ENCODE peak calls at places on chromosome 2, in seven cellular contexts. One of them, this sample, is unnamed. For H3K79me2, the result is how much of the 10 kb centered on the place peaks cover.

GRCh38 chr2:7418343-7418742 is 501.1 kb downstream of the RNF144A start:
- DNase-seq in neural progenitor cell: peak
- DNase-seq in fibroblast of lung: no peak
- DNase-seq in MM.1S: no peak
- DNase-seq in endothelial cell of umbilical vein: no peak
- DNase-seq in GM23338: no peak
- DNase-seq in GM23248: peak
- DNase-seq in this sample: peak

GRCh38 chr2:49858113-49858490 is 703.8 kb upstream of the FSHR start:
- DNase-seq in GM23338: no peak
- DNase-seq in GM23248: no peak
- DNase-seq in fibroblast of lung: no peak
- DNase-seq in neural progenitor cell: no peak
- DNase-seq in endothelial cell of umbilical vein: no peak
- DNase-seq in MM.1S: no peak
- DNase-seq in this sample: no peak

GRCh38 chr2:120209427-120210233 is 13.6 kb downstream of the TMEM185B start:
- DNase-seq in GM23338: no peak
- DNase-seq in GM23248: no peak
- DNase-seq in neural progenitor cell: no peak
- DNase-seq in endothelial cell of umbilical vein: no peak
- DNase-seq in fibroblast of lung: no peak
- DNase-seq in MM.1S: no peak
- DNase-seq in this sample: no peak

GRCh38 chr2:160437273-160437672 is 56.3 kb downstream of the RBMS1 start:
- DNase-seq in GM23248: no peak
- DNase-seq in GM23338: no peak
- DNase-seq in fibroblast of lung: no peak
- DNase-seq in endothelial cell of umbilical vein: no peak
- DNase-seq in neural progenitor cell: no peak
- DNase-seq in MM.1S: no peak
- DNase-seq in this sample: no peak

GRCh38 chr2:38075436-38076249 is at the start of gene CYP1B1:
- DNase-seq in fibroblast of lung: no peak
- DNase-seq in MM.1S: no peak
- DNase-seq in GM23338: no peak
- DNase-seq in endothelial cell of umbilical vein: no peak
- DNase-seq in GM23248: peak
- DNase-seq in neural progenitor cell: peak
- DNase-seq in this sample: no peak

GRCh38 chr2:187995556-187995955 is 296.1 kb upstream of the GULP1 start:
- DNase-seq in fibroblast of lung: no peak
- DNase-seq in GM23338: peak
- DNase-seq in MM.1S: no peak
- DNase-seq in GM23248: no peak
- DNase-seq in neural progenitor cell: no peak
- DNase-seq in endothelial cell of umbilical vein: no peak
- DNase-seq in this sample: no peak

GRCh38 chr2:197939787-197940186 is 135.4 kb downstream of the PLCL1 start:
- DNase-seq in GM23338: no peak
- DNase-seq in neural progenitor cell: no peak
- DNase-seq in endothelial cell of umbilical vein: no peak
- DNase-seq in GM23248: no peak
- DNase-seq in fibroblast of lung: no peak
- DNase-seq in MM.1S: no peak
- DNase-seq in this sample: no peak

GRCh38 chr2:100741880-100742814 is 77.8 kb upstream of the NPAS2 start:
- DNase-seq in GM23338: no peak
- DNase-seq in neural progenitor cell: no peak
- DNase-seq in endothelial cell of umbilical vein: no peak
- DNase-seq in fibroblast of lung: peak
- DNase-seq in MM.1S: no peak
- DNase-seq in GM23248: peak
- DNase-seq in this sample: peak

GRCh38 chr2:224650815-224651439 is 65.2 kb downstream of the CCDC195 start:
- DNase-seq in fibroblast of lung: peak
- DNase-seq in endothelial cell of umbilical vein: peak
- DNase-seq in GM23338: peak
- DNase-seq in MM.1S: peak
- DNase-seq in GM23248: peak
- DNase-seq in neural progenitor cell: peak
- DNase-seq in this sample: peak

GRCh38 chr2:45578056-45578843 is 32.8 kb downstream of the SRBD1 start:
- DNase-seq in GM23248: peak
- DNase-seq in endothelial cell of umbilical vein: peak
- DNase-seq in GM23338: peak
- DNase-seq in fibroblast of lung: peak
- DNase-seq in neural progenitor cell: peak
- DNase-seq in MM.1S: peak
- DNase-seq in this sample: peak

GRCh38 chr2:142716463-142717242 is 160.8 kb upstream of the KYNU start:
- DNase-seq in MM.1S: no peak
- DNase-seq in GM23338: peak
- DNase-seq in fibroblast of lung: peak
- DNase-seq in endothelial cell of umbilical vein: peak
- DNase-seq in GM23248: peak
- DNase-seq in neural progenitor cell: peak
- DNase-seq in this sample: no peak

GRCh38 chr2:73962798-73963197 is 21.9 kb upstream of the TET3 start:
- DNase-seq in MM.1S: no peak
- DNase-seq in GM23338: no peak
- DNase-seq in endothelial cell of umbilical vein: no peak
- DNase-seq in neural progenitor cell: no peak
- DNase-seq in GM23248: no peak
- DNase-seq in fibroblast of lung: no peak
- DNase-seq in this sample: no peak

GRCh38 chr2:68272246-68272987 is 20.1 kb upstream of the PPP3R1 start:
- DNase-seq in endothelial cell of umbilical vein: no peak
- DNase-seq in neural progenitor cell: no peak
- DNase-seq in GM23248: no peak
- DNase-seq in GM23338: no peak
- DNase-seq in MM.1S: no peak
- DNase-seq in fibroblast of lung: no peak
- DNase-seq in this sample: no peak

GRCh38 chr2:221465776-221466175 is 106.3 kb downstream of the EPHA4 start:
- DNase-seq in fibroblast of lung: no peak
- DNase-seq in MM.1S: peak
- DNase-seq in GM23248: no peak
- DNase-seq in GM23338: no peak
- DNase-seq in neural progenitor cell: no peak
- DNase-seq in endothelial cell of umbilical vein: no peak
- DNase-seq in this sample: no peak

GRCh38 chr2:235268535-235268934 is 225.3 kb upstream of the AGAP1 start:
- DNase-seq in neural progenitor cell: no peak
- DNase-seq in endothelial cell of umbilical vein: peak
- DNase-seq in MM.1S: no peak
- DNase-seq in fibroblast of lung: peak
- DNase-seq in GM23338: peak
- DNase-seq in GM23248: peak
- DNase-seq in this sample: no peak

GRCh38 chr2:232551289-232551688 is 800 bp downstream of the EIF4E2 start:
- DNase-seq in fibroblast of lung: no peak
- DNase-seq in GM23338: no peak
- DNase-seq in neural progenitor cell: no peak
- DNase-seq in endothelial cell of umbilical vein: no peak
- DNase-seq in MM.1S: no peak
- DNase-seq in GM23248: no peak
- DNase-seq in this sample: no peak

GRCh38 chr2:232550351-232551261 is at the start of the genes EIF4E2 and TIGD1:
- DNase-seq in neural progenitor cell: peak
- DNase-seq in GM23338: peak
- DNase-seq in fibroblast of lung: peak
- DNase-seq in GM23248: peak
- DNase-seq in endothelial cell of umbilical vein: peak
- DNase-seq in MM.1S: peak
- DNase-seq in this sample: peak

GRCh38 chr2:232547991-232548390 is 2.4 kb downstream of the TIGD1 start:
- DNase-seq in fibroblast of lung: no peak
- DNase-seq in GM23248: no peak
- DNase-seq in neural progenitor cell: no peak
- DNase-seq in GM23338: no peak
- DNase-seq in MM.1S: no peak
- DNase-seq in endothelial cell of umbilical vein: no peak
- DNase-seq in this sample: no peak

GRCh38 chr2:232549655-232550350 is 554 bp downstream of the TIGD1 start:
- DNase-seq in neural progenitor cell: no peak
- DNase-seq in MM.1S: no peak
- DNase-seq in GM23248: no peak
- DNase-seq in endothelial cell of umbilical vein: no peak
- DNase-seq in fibroblast of lung: no peak
- DNase-seq in GM23338: no peak
- DNase-seq in this sample: no peak

GRCh38 chr2:232551776-232552175 is 1.3 kb downstream of the EIF4E2 start:
- DNase-seq in fibroblast of lung: no peak
- DNase-seq in GM23248: no peak
- DNase-seq in neural progenitor cell: no peak
- DNase-seq in MM.1S: no peak
- DNase-seq in endothelial cell of umbilical vein: no peak
- DNase-seq in GM23338: no peak
- DNase-seq in this sample: no peak
- H3K4me3 ChIP-seq in fibroblast of lung: peak
- H3K4me3 ChIP-seq in GM23248: peak
- H3K4me3 ChIP-seq in neural progenitor cell: peak
- H3K4me3 ChIP-seq in MM.1S: peak
- H3K4me3 ChIP-seq in endothelial cell of umbilical vein: no peak
- H3K4me3 ChIP-seq in GM23338: peak
- H3K4me3 ChIP-seq in this sample: no peak

GRCh38 chr2:46471-47345 is at the start of gene FAM110C:
- DNase-seq in MM.1S: no peak
- DNase-seq in GM23338: peak
- DNase-seq in fibroblast of lung: peak
- DNase-seq in neural progenitor cell: peak
- DNase-seq in GM23248: peak
- DNase-seq in endothelial cell of umbilical vein: no peak
- DNase-seq in this sample: peak

GRCh38 chr2:44748-45341 is 1.5 kb downstream of the FAM110C start:
- DNase-seq in neural progenitor cell: no peak
- DNase-seq in GM23338: peak
- DNase-seq in fibroblast of lung: no peak
- DNase-seq in GM23248: no peak
- DNase-seq in endothelial cell of umbilical vein: no peak
- DNase-seq in MM.1S: no peak
- DNase-seq in this sample: peak

GRCh38 chr2:46131-46470 is 204 bp downstream of the FAM110C start:
- DNase-seq in endothelial cell of umbilical vein: no peak
- DNase-seq in GM23248: no peak
- DNase-seq in GM23338: peak
- DNase-seq in neural progenitor cell: peak
- DNase-seq in fibroblast of lung: no peak
- DNase-seq in MM.1S: no peak
- DNase-seq in this sample: peak

GRCh38 chr2:47346-48218 is 1.3 kb upstream of the FAM110C start:
- DNase-seq in neural progenitor cell: no peak
- DNase-seq in fibroblast of lung: no peak
- DNase-seq in endothelial cell of umbilical vein: no peak
- DNase-seq in MM.1S: no peak
- DNase-seq in GM23248: no peak
- DNase-seq in GM23338: peak
- DNase-seq in this sample: peak

DNA sequence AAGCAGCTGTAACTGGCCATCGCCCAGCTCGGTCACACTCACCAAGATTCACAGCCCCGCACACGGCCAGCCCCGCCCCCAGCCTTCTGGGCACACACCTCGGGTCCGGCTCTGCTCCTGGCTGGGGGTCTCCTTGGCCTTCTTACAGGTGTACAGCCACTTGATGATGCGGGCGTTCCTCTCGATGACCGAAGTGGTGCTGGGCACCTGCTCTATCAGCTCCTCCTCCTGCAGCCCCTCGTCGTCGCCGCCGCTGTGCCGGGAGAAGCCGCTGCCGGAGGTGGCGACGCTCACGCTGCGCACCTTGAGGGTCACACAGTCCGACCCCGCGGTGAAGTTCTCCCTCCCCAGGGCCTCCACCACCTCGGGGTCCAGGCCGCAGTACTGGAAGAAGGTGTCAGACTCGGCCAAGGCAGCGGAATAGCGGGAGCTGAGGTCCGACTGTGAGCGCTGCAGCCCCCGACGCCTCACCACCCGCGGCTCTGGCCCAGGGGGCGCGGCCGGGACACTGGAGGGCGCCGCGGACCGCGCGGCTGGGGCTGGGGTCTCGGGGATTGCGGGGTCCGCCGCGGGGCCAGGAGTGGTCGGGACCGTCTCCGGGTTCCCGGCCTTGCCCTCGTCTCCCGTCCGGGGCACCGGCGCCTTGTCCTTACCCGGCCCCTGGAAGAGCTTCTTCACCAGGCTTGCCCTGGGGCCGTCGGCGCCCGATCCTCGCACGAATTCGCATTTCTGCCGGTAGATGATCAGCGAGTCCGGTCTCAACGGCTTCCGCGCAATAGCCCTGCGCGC is 769 bp downstream of the FAM110C start:
- DNase-seq in neural progenitor cell: peak
- DNase-seq in GM23248: no peak
- DNase-seq in endothelial cell of umbilical vein: no peak
- DNase-seq in fibroblast of lung: no peak
- DNase-seq in GM23338: peak
- DNase-seq in MM.1S: no peak
- DNase-seq in this sample: peak
- TF ChIP-seq EZH2 in neural progenitor cell: peak
- TF ChIP-seq EZH2 in GM23248: no peak
- TF ChIP-seq EZH2 in endothelial cell of umbilical vein: no peak
- TF ChIP-seq EZH2 in fibroblast of lung: no peak
- TF ChIP-seq EZH2 in GM23338: peak
- TF ChIP-seq EZH2 in MM.1S: no peak
- TF ChIP-seq EZH2 in this sample: no peak

DNA sequence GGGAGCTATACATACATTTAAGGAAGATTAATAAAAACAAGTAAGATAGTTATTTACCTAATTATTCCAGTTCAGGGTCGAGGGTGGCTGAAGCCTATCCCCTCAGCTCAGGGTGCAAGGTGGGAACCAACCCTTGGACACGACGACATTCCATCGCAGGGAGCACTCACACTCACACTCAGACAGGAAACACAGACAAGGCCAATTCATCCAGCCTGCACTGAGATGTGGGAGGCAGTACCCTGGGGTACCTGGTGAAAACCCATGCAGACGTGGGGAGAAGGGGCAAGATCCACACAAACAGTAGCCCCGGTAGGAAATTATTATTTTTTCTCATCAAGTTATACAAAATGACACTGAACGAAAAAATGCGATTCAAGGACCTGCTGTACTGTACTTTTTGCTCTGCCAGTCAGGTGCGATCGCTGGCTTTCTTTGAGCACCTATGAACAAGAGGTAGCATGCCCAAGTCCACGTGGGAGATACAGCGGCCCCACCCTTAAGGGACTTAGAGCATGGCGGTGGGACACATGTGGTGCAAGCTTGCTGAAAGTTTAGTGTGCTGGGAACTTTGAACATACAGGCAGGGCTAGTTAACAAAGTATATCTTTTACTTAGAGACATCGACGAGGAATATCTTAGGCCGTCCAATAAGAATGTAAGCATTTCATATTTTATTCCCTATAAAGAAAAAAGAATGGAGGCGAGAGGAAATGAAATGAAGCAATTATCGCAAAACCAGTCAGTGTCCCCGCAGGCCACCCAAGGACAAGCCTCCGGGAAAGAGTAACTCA is 624 bp downstream of the METTL8 start:
- DNase-seq in MM.1S: peak
- DNase-seq in neural progenitor cell: peak
- DNase-seq in fibroblast of lung: peak
- DNase-seq in GM23248: peak
- DNase-seq in endothelial cell of umbilical vein: no peak
- DNase-seq in GM23338: peak
- DNase-seq in this sample: peak
- H3K79me2 ChIP-seq in MM.1S: under half
- H3K79me2 ChIP-seq in neural progenitor cell: half or more
- H3K79me2 ChIP-seq in fibroblast of lung: under half
- H3K79me2 ChIP-seq in GM23248: half or more
- H3K79me2 ChIP-seq in endothelial cell of umbilical vein: under half
- H3K79me2 ChIP-seq in GM23338: half or more
- H3K79me2 ChIP-seq in this sample: half or more

GRCh38 chr2:210086930-210087329 is 84.3 kb downstream of the KANSL1L start:
- DNase-seq in neural progenitor cell: no peak
- DNase-seq in fibroblast of lung: no peak
- DNase-seq in endothelial cell of umbilical vein: no peak
- DNase-seq in MM.1S: no peak
- DNase-seq in GM23338: no peak
- DNase-seq in GM23248: no peak
- DNase-seq in this sample: no peak
- H3K4me3 ChIP-seq in neural progenitor cell: no peak
- H3K4me3 ChIP-seq in fibroblast of lung: no peak
- H3K4me3 ChIP-seq in endothelial cell of umbilical vein: no peak
- H3K4me3 ChIP-seq in MM.1S: no peak
- H3K4me3 ChIP-seq in GM23338: no peak
- H3K4me3 ChIP-seq in GM23248: no peak
- H3K4me3 ChIP-seq in this sample: no peak